ENCODE peak calls at places on chromosome 6, in eight cellular contexts. O, X, Z, R, V, J, H and D are unnamed samples. For H3K4me1, the result is how much of the 10 kb centered on the place peaks cover.

GRCh38 chr6:118565317-118565960 is 17.3 kb downstream of the PLN start:
- DNase-seq in H (peak), Z (peak), J (no peak), O (no peak), R (no peak), X (no peak), V (peak), D (no peak)

GRCh38 chr6:163413054-163413344 is 1.5 kb upstream of the QKI start:
- DNase-seq in Z (no peak), V (no peak), O (no peak), X (no peak), R (no peak), J (no peak), H (no peak), D (no peak)

GRCh38 chr6:3361312-3362037 is 95.4 kb downstream of the SLC22A23 start:
- DNase-seq in H (no peak), J (no peak), V (no peak), X (no peak), Z (no peak), R (no peak), O (no peak), D (no peak)

GRCh38 chr6:116263353-116263752 is 9.5 kb upstream of the TSPYL4 start:
- DNase-seq in V (no peak), J (no peak), R (no peak), H (no peak), X (no peak), O (no peak), Z (no peak), D (no peak)

GRCh38 chr6:169110934-169111602 is 142.6 kb downstream of the THBS2 start:
- DNase-seq in Z (no peak), V (peak), O (no peak), X (no peak), H (no peak), J (no peak), R (no peak), D (no peak)

GRCh38 chr6:1250489-1251197 is 61.3 kb upstream of the FOXQ1 start:
- DNase-seq in V (no peak), R (no peak), H (no peak), Z (no peak), X (no peak), J (no peak), O (no peak), D (no peak)

GRCh38 chr6:25166955-25167753 is 112.0 kb upstream of the CARMIL1 start:
- DNase-seq in Z (no peak), O (no peak), V (no peak), X (no peak), J (no peak), R (no peak), H (no peak), D (no peak)

GRCh38 chr6:138405816-138406403 is 1.9 kb downstream of the HEBP2 start:
- DNase-seq in V (no peak), X (no peak), R (no peak), Z (no peak), H (no peak), J (no peak), O (no peak), D (no peak)

GRCh38 chr6:134057478-134057877 is 5.1 kb upstream of the SLC2A12 start:
- DNase-seq in V (no peak), O (no peak), J (no peak), Z (no peak), R (no peak), H (no peak), X (no peak), D (no peak)

GRCh38 chr6:162181741-162182401 is 545.7 kb downstream of the PRKN start:
- DNase-seq in Z (no peak), H (no peak), J (no peak), V (no peak), R (no peak), X (no peak), O (no peak), D (no peak)

GRCh38 chr6:31031095-31031494 is 20.8 kb downstream of the MUC22 start:
- DNase-seq in V (no peak), H (no peak), X (no peak), J (no peak), O (no peak), Z (no peak), R (no peak), D (no peak)

GRCh38 chr6:143806282-143807102 is 36.6 kb upstream of the LTV1 start:
- DNase-seq in O (no peak), X (no peak), Z (no peak), V (no peak), J (no peak), H (peak), R (no peak), D (no peak)

GRCh38 chr6:169252805-169253189 is 849 bp downstream of the THBS2 start:
- DNase-seq in V (no peak), O (no peak), R (no peak), J (peak), X (no peak), Z (no peak), H (no peak), D (peak)

GRCh38 chr6:6736753-6737654 is 148.5 kb downstream of the LY86 start:
- DNase-seq in J (peak), V (no peak), R (peak), X (peak), O (peak), Z (no peak), H (peak), D (peak)

GRCh38 chr6:63509652-63510352 is 62.5 kb upstream of the LOC128125822 start:
- DNase-seq in Z (peak), R (no peak), X (peak), H (no peak), O (peak), V (no peak), J (peak), D (peak)

DNA sequence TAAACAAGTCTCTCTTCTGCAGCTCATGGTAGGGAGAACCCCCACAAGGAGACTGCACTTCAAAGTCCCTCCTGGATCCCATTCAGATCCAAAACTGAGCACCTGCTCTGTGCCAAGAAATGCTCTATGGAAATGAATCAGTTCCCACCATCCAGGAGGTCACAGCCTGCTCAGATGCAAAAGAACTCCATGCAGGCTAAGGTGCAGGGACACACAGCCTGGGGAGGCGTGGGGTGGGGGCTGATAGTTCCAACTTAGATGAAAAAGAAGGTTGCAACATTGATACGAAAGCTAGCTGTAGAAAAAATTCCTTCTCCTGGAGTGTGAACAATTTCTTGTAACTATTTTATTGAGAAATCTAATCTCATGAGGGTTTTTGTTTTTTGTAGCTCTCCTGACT is 111.0 kb upstream of the TMEM170B start:
- DNase-seq in R (no peak), H (no peak), Z (no peak), J (no peak), V (peak), O (no peak), X (no peak), D (no peak)
- H3K4me1 ChIP-seq in R (under half), H (under half), Z (half or more), J (under half), V (half or more), O (under half), X (under half), D (under half)

DNA sequence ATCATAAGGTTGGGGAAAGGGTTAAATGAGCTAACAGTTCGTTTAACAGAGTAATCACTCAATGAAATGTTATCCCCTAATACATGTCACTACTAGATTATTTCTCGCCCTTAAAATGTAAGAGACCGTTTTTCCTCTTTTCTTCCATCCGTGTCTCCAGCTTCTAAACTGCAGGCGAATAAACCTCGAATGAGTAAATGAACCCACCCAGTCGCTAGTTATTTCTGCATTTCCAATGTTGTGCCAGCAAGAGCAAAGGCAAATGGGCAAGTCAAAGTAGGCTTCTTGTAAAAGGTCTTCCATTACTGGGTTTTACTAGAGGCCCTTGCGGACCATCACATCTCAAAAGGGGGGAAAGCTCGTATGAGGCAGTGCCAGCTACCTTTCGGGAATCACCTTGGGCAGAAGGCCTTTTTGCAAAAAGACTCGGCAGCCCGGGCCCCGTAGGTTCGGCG is 400 bp upstream of the SMAP1 start:
- DNase-seq in V (no peak), R (no peak), O (no peak), Z (no peak), J (no peak), X (no peak), H (no peak), D (no peak)
- TF ChIP-seq POLR2A in V (no peak), R (no peak), O (no peak), Z (no peak), J (no peak), X (no peak), H (peak), D (no peak)

DNA sequence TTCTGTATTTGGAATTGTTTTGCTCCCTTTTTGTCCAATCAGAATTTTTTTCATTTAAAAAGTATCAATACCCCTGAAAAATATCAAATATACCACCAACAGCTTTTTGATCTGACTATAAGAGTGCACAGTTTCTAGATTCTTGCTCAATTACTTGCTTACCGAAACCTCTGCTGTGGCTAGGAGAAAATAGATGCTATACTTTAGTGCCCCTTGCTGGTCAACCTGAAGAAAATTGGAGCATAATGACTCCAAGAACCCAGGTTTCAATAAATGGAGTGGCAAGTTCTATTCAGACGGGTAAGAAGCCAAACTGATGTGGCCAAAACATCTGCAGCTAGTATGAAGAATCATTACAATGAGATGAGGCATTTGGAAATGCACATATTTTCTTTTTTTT is 91.4 kb upstream of the SASH1 start:
- DNase-seq in O (no peak), X (no peak), V (no peak), Z (peak), J (no peak), R (no peak), H (no peak), D (no peak)
- TF ChIP-seq EP300 in O (no peak), X (no peak), V (no peak), Z (no peak), J (no peak), R (no peak), H (no peak), D (no peak)

GRCh38 chr6:106517699-106518098 is 111.6 kb downstream of the RTN4IP1 start:
- DNase-seq in R (no peak), H (no peak), J (no peak), Z (no peak), X (no peak), O (no peak), V (no peak), D (no peak)
- H3K4me1 ChIP-seq in R (under half), H (under half), J (under half), Z (under half), X (under half), O (under half), V (under half), D (under half)

GRCh38 chr6:73585566-73586415 is 65.0 kb upstream of the EEF1A1 start:
- DNase-seq in H (peak), R (no peak), J (no peak), O (peak), X (peak), Z (peak), V (no peak), D (no peak)
- TF ChIP-seq POLR2A in H (no peak), R (peak), J (no peak), O (no peak), X (peak), Z (no peak), V (no peak), D (no peak)